ENCODE peak calls at places on chromosomes 1 and 21, in ten cellular contexts. One of them, this sample, is unnamed.

GRCh38 chr1:5620997-5621396 is 371.2 kb downstream of the NPHP4 start:
- DNase-seq in psoas muscle: no peak
- DNase-seq in CD4-positive, alpha-beta T cell: no peak
- DNase-seq in prostate gland: no peak
- DNase-seq in astrocyte of the spinal cord: no peak
- DNase-seq in endothelial cell: peak
- DNase-seq in fibroblast of lung: no peak
- DNase-seq in endothelial cell of umbilical vein: no peak
- DNase-seq in HL-60: no peak
- DNase-seq in right atrium auricular region: no peak
- DNase-seq in this sample: peak

GRCh38 chr1:230122361-230123279 is 55.6 kb downstream of the GALNT2 start:
- DNase-seq in psoas muscle: no peak
- DNase-seq in CD4-positive, alpha-beta T cell: no peak
- DNase-seq in prostate gland: no peak
- DNase-seq in astrocyte of the spinal cord: no peak
- DNase-seq in endothelial cell: no peak
- DNase-seq in fibroblast of lung: no peak
- DNase-seq in endothelial cell of umbilical vein: no peak
- DNase-seq in HL-60: no peak
- DNase-seq in right atrium auricular region: no peak
- DNase-seq in this sample: no peak

GRCh38 chr1:24018611-24019580 is 38.8 kb upstream of the SRSF10 start:
- DNase-seq in psoas muscle: peak
- DNase-seq in CD4-positive, alpha-beta T cell: no peak
- DNase-seq in prostate gland: peak
- DNase-seq in astrocyte of the spinal cord: peak
- DNase-seq in endothelial cell: peak
- DNase-seq in fibroblast of lung: peak
- DNase-seq in endothelial cell of umbilical vein: peak
- DNase-seq in HL-60: no peak
- DNase-seq in right atrium auricular region: peak
- DNase-seq in this sample: no peak

GRCh38 chr1:6414443-6414844 is 5.3 kb downstream of the HES2 start:
- DNase-seq in psoas muscle: no peak
- DNase-seq in CD4-positive, alpha-beta T cell: no peak
- DNase-seq in prostate gland: peak
- DNase-seq in astrocyte of the spinal cord: peak
- DNase-seq in endothelial cell: peak
- DNase-seq in fibroblast of lung: peak
- DNase-seq in endothelial cell of umbilical vein: peak
- DNase-seq in HL-60: no peak
- DNase-seq in right atrium auricular region: no peak
- DNase-seq in this sample: no peak

GRCh38 chr1:41891403-41891896 is 27.3 kb downstream of the HIVEP3 start:
- DNase-seq in psoas muscle: no peak
- DNase-seq in CD4-positive, alpha-beta T cell: peak
- DNase-seq in prostate gland: no peak
- DNase-seq in astrocyte of the spinal cord: no peak
- DNase-seq in endothelial cell: no peak
- DNase-seq in fibroblast of lung: peak
- DNase-seq in endothelial cell of umbilical vein: peak
- DNase-seq in HL-60: no peak
- DNase-seq in right atrium auricular region: no peak
- DNase-seq in this sample: no peak

GRCh38 chr1:88946845-88947244 is 45.6 kb downstream of the KYAT3 start:
- DNase-seq in psoas muscle: no peak
- DNase-seq in CD4-positive, alpha-beta T cell: no peak
- DNase-seq in prostate gland: no peak
- DNase-seq in astrocyte of the spinal cord: peak
- DNase-seq in endothelial cell: no peak
- DNase-seq in fibroblast of lung: peak
- DNase-seq in endothelial cell of umbilical vein: peak
- DNase-seq in HL-60: no peak
- DNase-seq in right atrium auricular region: no peak
- DNase-seq in this sample: no peak

GRCh38 chr1:185674201-185674600 is 60.0 kb upstream of the HMCN1 start:
- DNase-seq in psoas muscle: no peak
- DNase-seq in CD4-positive, alpha-beta T cell: no peak
- DNase-seq in prostate gland: no peak
- DNase-seq in astrocyte of the spinal cord: no peak
- DNase-seq in endothelial cell: no peak
- DNase-seq in fibroblast of lung: no peak
- DNase-seq in endothelial cell of umbilical vein: peak
- DNase-seq in HL-60: no peak
- DNase-seq in right atrium auricular region: no peak
- DNase-seq in this sample: no peak

GRCh38 chr1:48693674-48694347 is 82.9 kb downstream of the BEND5 start:
- DNase-seq in psoas muscle: no peak
- DNase-seq in CD4-positive, alpha-beta T cell: no peak
- DNase-seq in prostate gland: no peak
- DNase-seq in astrocyte of the spinal cord: no peak
- DNase-seq in endothelial cell: no peak
- DNase-seq in fibroblast of lung: no peak
- DNase-seq in endothelial cell of umbilical vein: no peak
- DNase-seq in HL-60: no peak
- DNase-seq in right atrium auricular region: no peak
- DNase-seq in this sample: no peak

GRCh38 chr1:152067150-152067549 is 21.7 kb downstream of the TCHHL1 start:
- DNase-seq in psoas muscle: no peak
- DNase-seq in CD4-positive, alpha-beta T cell: no peak
- DNase-seq in prostate gland: no peak
- DNase-seq in astrocyte of the spinal cord: no peak
- DNase-seq in endothelial cell: no peak
- DNase-seq in fibroblast of lung: no peak
- DNase-seq in endothelial cell of umbilical vein: no peak
- DNase-seq in HL-60: no peak
- DNase-seq in right atrium auricular region: no peak
- DNase-seq in this sample: no peak

GRCh38 chr1:93352376-93352775 is 6.7 kb downstream of the DR1 start:
- DNase-seq in psoas muscle: no peak
- DNase-seq in CD4-positive, alpha-beta T cell: no peak
- DNase-seq in prostate gland: no peak
- DNase-seq in astrocyte of the spinal cord: no peak
- DNase-seq in endothelial cell: no peak
- DNase-seq in fibroblast of lung: no peak
- DNase-seq in endothelial cell of umbilical vein: no peak
- DNase-seq in HL-60: no peak
- DNase-seq in right atrium auricular region: no peak
- DNase-seq in this sample: no peak

GRCh38 chr1:51237313-51237700 is 1.2 kb downstream of the RNF11 start:
- DNase-seq in psoas muscle: no peak
- DNase-seq in CD4-positive, alpha-beta T cell: no peak
- DNase-seq in prostate gland: no peak
- DNase-seq in astrocyte of the spinal cord: no peak
- DNase-seq in endothelial cell: no peak
- DNase-seq in fibroblast of lung: no peak
- DNase-seq in endothelial cell of umbilical vein: no peak
- DNase-seq in HL-60: no peak
- DNase-seq in right atrium auricular region: no peak
- DNase-seq in this sample: no peak

GRCh38 chr1:209157514-209158285 is 425.8 kb upstream of the CAMK1G start:
- DNase-seq in psoas muscle: no peak
- DNase-seq in CD4-positive, alpha-beta T cell: no peak
- DNase-seq in prostate gland: no peak
- DNase-seq in astrocyte of the spinal cord: no peak
- DNase-seq in endothelial cell: no peak
- DNase-seq in fibroblast of lung: no peak
- DNase-seq in endothelial cell of umbilical vein: no peak
- DNase-seq in HL-60: no peak
- DNase-seq in right atrium auricular region: no peak
- DNase-seq in this sample: no peak

GRCh38 chr1:239575113-239575512 is 188.7 kb downstream of the CHRM3 start:
- DNase-seq in psoas muscle: no peak
- DNase-seq in CD4-positive, alpha-beta T cell: no peak
- DNase-seq in prostate gland: no peak
- DNase-seq in astrocyte of the spinal cord: no peak
- DNase-seq in endothelial cell: no peak
- DNase-seq in fibroblast of lung: no peak
- DNase-seq in endothelial cell of umbilical vein: no peak
- DNase-seq in HL-60: no peak
- DNase-seq in right atrium auricular region: no peak
- DNase-seq in this sample: no peak

GRCh38 chr1:162631546-162632233 is 574 bp upstream of the DDR2 start:
- DNase-seq in psoas muscle: no peak
- DNase-seq in CD4-positive, alpha-beta T cell: no peak
- DNase-seq in prostate gland: no peak
- DNase-seq in astrocyte of the spinal cord: peak
- DNase-seq in endothelial cell: no peak
- DNase-seq in fibroblast of lung: peak
- DNase-seq in endothelial cell of umbilical vein: peak
- DNase-seq in HL-60: no peak
- DNase-seq in right atrium auricular region: no peak
- DNase-seq in this sample: no peak

GRCh38 chr1:30982937-30983336 is 74.4 kb upstream of the SDC3 start:
- DNase-seq in psoas muscle: no peak
- DNase-seq in CD4-positive, alpha-beta T cell: no peak
- DNase-seq in prostate gland: no peak
- DNase-seq in astrocyte of the spinal cord: no peak
- DNase-seq in endothelial cell: no peak
- DNase-seq in fibroblast of lung: no peak
- DNase-seq in endothelial cell of umbilical vein: no peak
- DNase-seq in HL-60: peak
- DNase-seq in right atrium auricular region: no peak
- DNase-seq in this sample: no peak
- TF ChIP-seq CTCF in psoas muscle: peak
- TF ChIP-seq CTCF in CD4-positive, alpha-beta T cell: no peak
- TF ChIP-seq CTCF in prostate gland: no peak
- TF ChIP-seq CTCF in astrocyte of the spinal cord: peak
- TF ChIP-seq CTCF in endothelial cell: no peak
- TF ChIP-seq CTCF in fibroblast of lung: peak
- TF ChIP-seq CTCF in endothelial cell of umbilical vein: no peak
- TF ChIP-seq CTCF in HL-60: no peak
- TF ChIP-seq CTCF in right atrium auricular region: no peak
- TF ChIP-seq CTCF in this sample: no peak

GRCh38 chr1:33236498-33236897 is 19.8 kb upstream of the ZNF362 start:
- DNase-seq in psoas muscle: no peak
- DNase-seq in CD4-positive, alpha-beta T cell: no peak
- DNase-seq in prostate gland: no peak
- DNase-seq in astrocyte of the spinal cord: no peak
- DNase-seq in endothelial cell: no peak
- DNase-seq in fibroblast of lung: no peak
- DNase-seq in endothelial cell of umbilical vein: no peak
- DNase-seq in HL-60: no peak
- DNase-seq in right atrium auricular region: no peak
- DNase-seq in this sample: no peak
- TF ChIP-seq CTCF in psoas muscle: no peak
- TF ChIP-seq CTCF in CD4-positive, alpha-beta T cell: no peak
- TF ChIP-seq CTCF in prostate gland: no peak
- TF ChIP-seq CTCF in astrocyte of the spinal cord: no peak
- TF ChIP-seq CTCF in endothelial cell: no peak
- TF ChIP-seq CTCF in fibroblast of lung: no peak
- TF ChIP-seq CTCF in endothelial cell of umbilical vein: no peak
- TF ChIP-seq CTCF in HL-60: no peak
- TF ChIP-seq CTCF in right atrium auricular region: no peak
- TF ChIP-seq CTCF in this sample: no peak

DNA sequence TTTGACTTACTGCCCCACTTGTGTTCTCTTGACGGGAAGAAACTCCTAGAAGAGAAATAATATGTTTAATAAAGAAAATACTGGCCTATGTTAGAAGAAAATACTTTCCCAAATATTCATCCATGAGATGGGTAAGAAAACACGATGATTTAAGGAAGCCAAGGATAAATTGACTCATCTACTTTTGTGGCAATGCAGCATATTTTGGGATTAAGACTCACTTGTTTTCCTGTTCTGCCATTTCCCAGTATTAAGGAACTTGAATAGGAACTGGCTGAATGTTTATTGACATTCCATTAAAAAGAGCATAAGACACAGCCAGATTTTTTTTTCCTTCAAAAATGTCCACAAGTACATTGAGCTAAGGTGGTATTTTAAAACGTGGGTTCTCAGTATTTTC is 10.9 kb upstream of the ADAMTS5 start:
- DNase-seq in psoas muscle: no peak
- DNase-seq in CD4-positive, alpha-beta T cell: no peak
- DNase-seq in prostate gland: no peak
- DNase-seq in astrocyte of the spinal cord: no peak
- DNase-seq in endothelial cell: no peak
- DNase-seq in fibroblast of lung: peak
- DNase-seq in endothelial cell of umbilical vein: no peak
- DNase-seq in HL-60: no peak
- DNase-seq in right atrium auricular region: no peak
- DNase-seq in this sample: no peak
- TF ChIP-seq CTCF in psoas muscle: no peak
- TF ChIP-seq CTCF in CD4-positive, alpha-beta T cell: no peak
- TF ChIP-seq CTCF in prostate gland: no peak
- TF ChIP-seq CTCF in astrocyte of the spinal cord: no peak
- TF ChIP-seq CTCF in endothelial cell: no peak
- TF ChIP-seq CTCF in fibroblast of lung: no peak
- TF ChIP-seq CTCF in endothelial cell of umbilical vein: no peak
- TF ChIP-seq CTCF in HL-60: no peak
- TF ChIP-seq CTCF in right atrium auricular region: no peak
- TF ChIP-seq CTCF in this sample: no peak

GRCh38 chr1:2258122-2258812 is 30.1 kb downstream of the SKI start:
- DNase-seq in psoas muscle: peak
- DNase-seq in CD4-positive, alpha-beta T cell: no peak
- DNase-seq in prostate gland: no peak
- DNase-seq in astrocyte of the spinal cord: no peak
- DNase-seq in endothelial cell: no peak
- DNase-seq in fibroblast of lung: no peak
- DNase-seq in endothelial cell of umbilical vein: peak
- DNase-seq in HL-60: no peak
- DNase-seq in right atrium auricular region: no peak
- DNase-seq in this sample: no peak

GRCh38 chr1:2255420-2256369 is 27.6 kb downstream of the SKI start:
- DNase-seq in psoas muscle: no peak
- DNase-seq in CD4-positive, alpha-beta T cell: peak
- DNase-seq in prostate gland: no peak
- DNase-seq in astrocyte of the spinal cord: peak
- DNase-seq in endothelial cell: peak
- DNase-seq in fibroblast of lung: peak
- DNase-seq in endothelial cell of umbilical vein: peak
- DNase-seq in HL-60: peak
- DNase-seq in right atrium auricular region: no peak
- DNase-seq in this sample: no peak

GRCh38 chr1:2256430-2257244 is 28.5 kb downstream of the SKI start:
- DNase-seq in psoas muscle: peak
- DNase-seq in CD4-positive, alpha-beta T cell: no peak
- DNase-seq in prostate gland: no peak
- DNase-seq in astrocyte of the spinal cord: no peak
- DNase-seq in endothelial cell: no peak
- DNase-seq in fibroblast of lung: no peak
- DNase-seq in endothelial cell of umbilical vein: no peak
- DNase-seq in HL-60: no peak
- DNase-seq in right atrium auricular region: no peak
- DNase-seq in this sample: no peak

GRCh38 chr1:2258996-2259395 is 30.9 kb downstream of the SKI start:
- DNase-seq in psoas muscle: peak
- DNase-seq in CD4-positive, alpha-beta T cell: peak
- DNase-seq in prostate gland: no peak
- DNase-seq in astrocyte of the spinal cord: no peak
- DNase-seq in endothelial cell: no peak
- DNase-seq in fibroblast of lung: no peak
- DNase-seq in endothelial cell of umbilical vein: no peak
- DNase-seq in HL-60: no peak
- DNase-seq in right atrium auricular region: no peak
- DNase-seq in this sample: no peak

DNA sequence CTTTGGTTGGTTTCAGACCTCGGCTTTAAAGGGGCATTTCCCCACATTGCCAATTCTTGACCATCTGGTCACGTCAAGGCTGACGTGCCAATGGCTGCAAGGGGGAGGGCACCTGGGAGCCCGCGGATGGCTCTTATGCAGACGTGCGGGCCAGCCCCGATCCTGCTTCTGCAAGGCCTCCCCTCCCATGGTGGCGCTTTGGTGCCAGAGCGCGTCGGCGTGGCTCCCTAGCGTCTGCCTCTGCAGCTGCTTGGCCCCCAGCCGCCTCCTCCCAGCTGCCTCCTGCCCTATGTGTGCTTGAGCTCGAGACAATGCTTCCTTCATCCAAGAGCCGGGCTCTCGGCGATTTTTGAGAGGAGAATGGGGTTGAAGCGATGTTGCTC is 29.1 kb downstream of the SKI start:
- DNase-seq in psoas muscle: peak
- DNase-seq in CD4-positive, alpha-beta T cell: no peak
- DNase-seq in prostate gland: no peak
- DNase-seq in astrocyte of the spinal cord: peak
- DNase-seq in endothelial cell: no peak
- DNase-seq in fibroblast of lung: peak
- DNase-seq in endothelial cell of umbilical vein: no peak
- DNase-seq in HL-60: no peak
- DNase-seq in right atrium auricular region: no peak
- DNase-seq in this sample: no peak
- TF ChIP-seq CTCF in psoas muscle: no peak
- TF ChIP-seq CTCF in CD4-positive, alpha-beta T cell: no peak
- TF ChIP-seq CTCF in prostate gland: no peak
- TF ChIP-seq CTCF in astrocyte of the spinal cord: no peak
- TF ChIP-seq CTCF in endothelial cell: no peak
- TF ChIP-seq CTCF in fibroblast of lung: no peak
- TF ChIP-seq CTCF in endothelial cell of umbilical vein: no peak
- TF ChIP-seq CTCF in HL-60: no peak
- TF ChIP-seq CTCF in right atrium auricular region: no peak
- TF ChIP-seq CTCF in this sample: no peak

This sample was measured in neural crest cell.